ENCODE peak calls at places on chromosome 17, in seven cellular contexts. P is mammary epithelial cell, B is ovary, M is pancreas, V is foreskin fibroblast, T is cardiac fibroblast, S is cardiac muscle cell. Y is an unnamed sample.

GRCh38 chr17:72430611-72431432 is 310.0 kb downstream of the SOX9 start:
- DNase-seq in B (no peak), T (no peak), V (no peak), P (no peak), M (no peak), S (peak), Y (no peak)

GRCh38 chr17:37187262-37187661 is 188.5 kb upstream of the C17orf78 start:
- DNase-seq in T (no peak), V (no peak), B (no peak), M (no peak), S (peak), P (no peak), Y (no peak)

GRCh38 chr17:75828051-75828400 is 16.2 kb downstream of the UNC13D start:
- DNase-seq in B (no peak), M (no peak), P (no peak), V (no peak), S (no peak), T (no peak), Y (no peak)

GRCh38 chr17:73639926-73640325 is 4.3 kb downstream of the SDK2 start:
- DNase-seq in M (peak), T (no peak), V (no peak), B (no peak), P (no peak), S (peak), Y (no peak)

GRCh38 chr17:37610971-37611370 is 1.8 kb upstream of the SYNRG start:
- DNase-seq in T (no peak), S (no peak), P (no peak), M (no peak), V (no peak), B (no peak), Y (peak)

GRCh38 chr17:80565347-80566053 is 20.9 kb downstream of the RPTOR start:
- DNase-seq in T (no peak), V (no peak), M (no peak), P (no peak), S (no peak), B (no peak), Y (no peak)

GRCh38 chr17:27578718-27579085 is 52.3 kb upstream of the LGALS9 start:
- DNase-seq in T (peak), V (no peak), B (no peak), S (peak), M (no peak), P (peak), Y (no peak)

GRCh38 chr17:55734128-55734781 is 11.6 kb upstream of the TMEM100 start:
- DNase-seq in V (no peak), B (no peak), T (peak), M (no peak), S (peak), P (peak), Y (no peak)

GRCh38 chr17:30552994-30553565 is 75.9 kb downstream of the GOSR1 start:
- DNase-seq in T (no peak), B (no peak), V (no peak), S (no peak), M (no peak), P (no peak), Y (no peak)

GRCh38 chr17:30550512-30551273 is 73.5 kb downstream of the GOSR1 start:
- DNase-seq in B (no peak), V (no peak), T (peak), S (peak), M (no peak), P (peak), Y (peak)

GRCh38 chr17:30554839-30555751 is 77.9 kb downstream of the GOSR1 start:
- DNase-seq in V (no peak), P (no peak), M (no peak), T (peak), S (peak), B (no peak), Y (peak)

GRCh38 chr17:30549864-30550511 is 72.8 kb downstream of the GOSR1 start:
- DNase-seq in M (no peak), T (no peak), V (no peak), S (no peak), B (no peak), P (no peak), Y (no peak)

GRCh38 chr17:30551666-30552339 is 74.6 kb downstream of the GOSR1 start:
- DNase-seq in B (no peak), P (no peak), T (no peak), M (no peak), S (no peak), V (no peak), Y (no peak)
- H3K4me3 ChIP-seq in B (no peak), P (no peak), T (no peak), M (no peak), S (no peak), V (no peak), Y (no peak)

DNA sequence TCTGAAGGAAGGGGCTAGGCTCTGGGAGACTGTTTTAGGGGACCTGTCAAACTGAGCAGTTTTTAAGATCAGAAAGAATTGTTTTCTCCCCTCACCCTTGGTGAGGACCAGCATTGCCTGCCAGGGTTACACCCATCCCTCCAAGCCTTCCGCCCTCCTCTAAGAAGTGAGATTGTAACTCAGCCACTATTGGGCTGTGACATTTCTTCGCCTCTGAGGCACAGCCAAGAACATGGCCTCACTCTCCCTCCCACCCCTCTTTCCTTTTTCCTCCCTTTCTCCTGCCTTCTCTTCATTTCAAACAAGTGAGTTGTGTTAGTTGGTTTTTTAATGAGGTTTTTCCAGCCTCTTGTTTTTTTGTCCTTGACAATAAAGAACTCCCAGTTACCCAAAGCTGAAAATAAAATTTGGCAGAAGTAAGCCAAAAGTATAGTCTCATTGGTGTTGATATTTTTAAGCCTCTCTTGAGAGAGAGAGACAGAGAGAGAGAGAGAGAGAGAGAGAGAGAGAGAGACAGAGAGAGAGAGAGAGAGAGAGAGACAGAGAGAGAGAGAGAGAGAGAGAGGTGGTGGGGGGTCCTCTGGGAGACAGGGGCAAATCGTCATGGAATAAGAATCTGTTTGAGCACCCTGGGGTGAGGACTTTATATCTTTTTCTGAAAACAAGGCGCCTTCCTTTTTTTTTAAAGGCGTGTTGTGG is 77.2 kb upstream of the TBX2 start:
- DNase-seq in M (no peak), B (no peak), T (no peak), P (no peak), V (no peak), S (no peak), Y (no peak)
- TF ChIP-seq CTCF in M (no peak), B (peak), T (no peak), P (no peak), V (no peak), S (no peak), Y (no peak)

GRCh38 chr17:82440377-82440981 is 10.1 kb downstream of the CYBC1 start:
- DNase-seq in P (no peak), M (no peak), S (no peak), V (no peak), B (no peak), T (no peak), Y (no peak)

GRCh38 chr17:82440991-82441627 is 9.4 kb downstream of the CYBC1 start:
- DNase-seq in P (no peak), V (no peak), T (no peak), M (no peak), S (peak), B (no peak), Y (no peak)

GRCh38 chr17:82438401-82439193 is 12.0 kb downstream of the CYBC1 start:
- DNase-seq in B (no peak), V (no peak), S (no peak), P (no peak), T (no peak), M (no peak), Y (no peak)

GRCh38 chr17:82439829-82440365 is 10.7 kb downstream of the CYBC1 start:
- DNase-seq in P (no peak), S (no peak), T (no peak), B (no peak), V (no peak), M (no peak), Y (no peak)

GRCh38 chr17:82439194-82439828 is 11.2 kb downstream of the CYBC1 start:
- DNase-seq in V (no peak), B (no peak), P (no peak), S (no peak), M (no peak), T (no peak), Y (no peak)
- H3K4me3 ChIP-seq in V (no peak), B (no peak), P (no peak), S (no peak), M (no peak), T (no peak), Y (no peak)

DNA sequence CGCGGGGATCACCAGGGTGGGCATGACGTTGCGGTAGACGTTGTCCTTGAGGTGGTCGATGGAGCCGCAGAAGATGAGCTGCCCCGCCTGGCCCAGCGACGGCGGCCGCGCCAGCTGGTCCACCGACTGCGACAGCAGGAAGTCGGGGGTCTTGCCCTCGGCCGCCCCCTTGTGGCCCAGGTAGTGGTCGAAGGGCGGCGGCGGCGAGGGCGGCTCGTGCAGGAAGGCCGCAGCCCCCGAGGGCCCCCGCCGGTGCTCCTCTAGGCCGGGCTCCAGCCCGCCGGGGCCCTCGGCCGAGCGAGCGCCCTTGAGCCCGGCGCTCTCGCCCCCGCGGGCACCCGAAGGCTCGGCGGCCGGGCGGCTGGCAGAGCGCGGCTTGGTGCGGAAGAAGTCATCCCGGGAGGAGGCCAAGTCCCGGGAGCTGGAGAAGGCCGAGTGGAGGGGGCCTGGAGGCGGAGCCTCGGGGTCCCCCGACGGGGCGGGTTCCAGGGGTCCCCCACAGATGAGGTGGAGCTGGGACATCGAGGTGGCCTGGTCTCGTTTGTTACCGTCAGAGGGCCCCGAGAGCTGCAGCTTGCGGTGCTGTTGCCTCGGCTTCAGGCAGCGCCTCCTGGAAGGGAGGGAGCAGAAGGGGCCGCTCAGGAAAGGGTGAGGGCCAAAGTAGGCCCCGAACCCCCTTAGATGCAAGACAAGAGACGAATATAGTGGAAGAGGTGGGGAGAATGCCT is 8.9 kb downstream of the FAM171A2 start:
- DNase-seq in T (no peak), B (peak), S (peak), V (no peak), P (no peak), M (peak), Y (no peak)
- TF ChIP-seq CTCF in T (peak), B (no peak), S (peak), V (no peak), P (peak), M (no peak), Y (no peak)

DNA sequence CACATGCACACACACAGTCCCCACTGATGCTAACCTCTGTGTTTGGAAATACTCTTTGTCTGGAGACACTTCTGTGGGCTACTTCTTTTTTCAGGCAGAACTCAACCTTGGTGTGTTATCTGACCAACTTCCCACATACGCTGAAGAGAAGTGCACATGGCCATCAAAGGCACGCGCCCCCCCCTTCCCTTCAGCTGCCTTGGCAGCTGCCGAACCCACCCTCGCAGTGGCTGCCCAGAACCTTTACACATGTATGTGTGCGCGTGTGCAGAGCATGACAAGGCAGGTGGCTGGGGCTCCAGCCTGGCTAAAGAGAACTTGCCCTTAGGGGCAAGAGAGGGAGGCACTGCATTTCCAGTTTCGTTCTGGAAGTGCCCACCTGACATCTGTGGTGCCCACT is 3.9 kb downstream of the RAPGEFL1 start:
- DNase-seq in V (no peak), S (no peak), B (no peak), P (no peak), T (no peak), M (no peak), Y (no peak)
- H3K4me3 ChIP-seq in V (no peak), S (no peak), B (no peak), P (no peak), T (no peak), M (no peak), Y (no peak)

Y was measured in AG10803.